ENCODE peak calls at places on chromosome 10, in eight cellular contexts. E is SJSA1; Z is endodermal cell; U is fibroblast of lung; L is CD8-positive, alpha-beta memory T cell; J is Peyer's patch; O is SK-N-SH; B is Panc1. D is an unnamed sample.

GRCh38 chr10:14010827-14011574 is 319.7 kb downstream of the FRMD4A start:
- DNase-seq in B (no peak), U (no peak), O (no peak), E (no peak), Z (no peak), L (no peak), J (no peak), D (no peak)

GRCh38 chr10:79269969-79270368 is 77.3 kb upstream of the PPIF start:
- DNase-seq in U (no peak), E (no peak), J (no peak), O (peak; percentile 65), L (no peak), Z (no peak), B (no peak), D (no peak)

GRCh38 chr10:49622426-49623425 is 8.9 kb downstream of the CHAT start:
- DNase-seq in L (no peak), Z (peak; percentile 30), O (no peak), B (no peak), U (no peak), J (peak; percentile 7), E (no peak), D (no peak)

GRCh38 chr10:111916011-111916410 is 267.6 kb downstream of the GPAM start:
- DNase-seq in L (no peak), B (no peak), O (no peak), E (no peak), U (no peak), Z (no peak), J (no peak), D (no peak)

GRCh38 chr10:112898540-112899395 is 51.3 kb upstream of the TCF7L2 start:
- DNase-seq in L (no peak), Z (peak; percentile 99), E (no peak), U (peak; percentile 77), B (no peak), O (no peak), J (peak; percentile 70), D (peak; percentile 73)

GRCh38 chr10:47362199-47362598 is 14.0 kb downstream of the RBP3 start:
- DNase-seq in B (no peak), L (no peak), U (no peak), J (peak; percentile 32), Z (no peak), O (no peak), E (no peak), D (no peak)

GRCh38 chr10:111113961-111114830 is 37.4 kb downstream of the ADRA2A start:
- DNase-seq in L (no peak), J (no peak), E (peak; percentile 60), U (no peak), O (no peak), B (no peak), Z (peak; percentile 17), D (no peak)

GRCh38 chr10:132690821-132691610 is 94.9 kb downstream of the NKX6-2 start:
- DNase-seq in O (no peak), B (no peak), J (peak; percentile 18), U (no peak), L (no peak), Z (peak; percentile 25), E (no peak), D (no peak)

GRCh38 chr10:3332732-3333131 is 160.2 kb upstream of the PITRM1 start:
- DNase-seq in E (no peak), U (no peak), L (no peak), Z (peak; percentile 38), J (no peak), O (no peak), B (no peak), D (no peak)

GRCh38 chr10:91495402-91495801 is 85.3 kb downstream of the HECTD2 start:
- DNase-seq in B (no peak), Z (no peak), L (no peak), E (no peak), U (peak; percentile 62), J (no peak), O (no peak), D (no peak)

GRCh38 chr10:93503075-93503474 is 6.7 kb downstream of the CEP55 start:
- DNase-seq in E (no peak), U (no peak), O (no peak), L (no peak), J (no peak), Z (no peak), B (no peak), D (no peak)

GRCh38 chr10:95336702-95337101 is 45.9 kb upstream of the PDLIM1 start:
- DNase-seq in J (no peak), E (no peak), Z (peak; percentile 68), U (no peak), B (no peak), O (no peak), L (no peak), D (no peak)

GRCh38 chr10:19860107-19860506 is 43.9 kb downstream of the PLXDC2 start:
- DNase-seq in L (no peak), J (no peak), U (no peak), Z (no peak), O (no peak), E (no peak), B (no peak), D (no peak)

GRCh38 chr10:60414877-60415585 is 25.4 kb upstream of the ANK3 start:
- DNase-seq in B (no peak), J (no peak), E (peak; percentile 74), Z (peak; percentile 81), U (peak; percentile 44), O (no peak), L (no peak), D (no peak)

GRCh38 chr10:86372119-86372784 is 5.7 kb upstream of the GRID1 start:
- DNase-seq in B (no peak), L (no peak), E (no peak), O (no peak), J (peak; percentile 34), Z (peak; percentile 22), U (no peak), D (no peak)

DNA sequence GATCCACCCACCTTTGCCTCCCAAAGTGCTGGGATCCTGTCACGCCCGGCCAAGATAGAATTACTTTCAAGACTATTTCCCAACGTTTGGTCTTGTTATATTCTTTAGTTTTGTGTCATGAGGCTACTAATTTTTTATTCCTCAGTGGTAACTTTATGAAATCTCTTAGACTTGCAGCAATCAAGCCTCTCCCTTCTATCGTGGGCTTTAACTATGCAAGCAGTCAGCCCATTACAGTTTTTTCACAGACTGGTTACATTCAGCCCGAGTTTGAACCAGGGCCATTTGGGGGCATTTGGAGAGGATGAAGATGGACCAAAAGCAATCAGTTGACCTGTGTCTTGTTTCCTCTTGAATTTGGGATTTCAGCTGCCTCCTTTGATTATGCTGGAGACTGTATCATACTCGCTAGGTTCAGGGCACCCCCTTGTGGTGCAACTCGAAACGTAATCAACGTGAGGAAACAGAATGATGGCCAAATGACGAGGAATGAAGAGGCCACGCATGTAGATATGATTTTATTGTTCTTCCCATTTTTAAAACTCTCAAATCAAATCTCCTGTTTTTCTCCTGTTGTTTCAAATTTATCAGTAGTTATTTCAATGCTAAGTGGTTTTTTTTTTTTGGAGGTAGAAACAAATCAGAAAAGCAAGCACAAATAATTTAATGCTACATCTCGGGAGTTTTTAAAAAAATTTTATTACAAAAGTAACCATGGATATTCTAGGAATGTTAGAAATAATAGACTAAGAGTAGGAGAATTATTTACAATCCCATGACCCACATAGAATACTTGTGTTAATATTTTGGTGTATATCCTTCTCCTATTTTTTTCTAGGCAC is 151.6 kb downstream of the KIAA1217 start:
- DNase-seq in B (peak; percentile 32), Z (peak; percentile 88), L (no peak), U (peak; percentile 78), J (peak; percentile 62), E (peak; percentile 54), O (peak; percentile 68), D (peak; percentile 57)
- H3K27ac ChIP-seq in B (no peak overlapping the region), Z (no peak overlapping the region), L (no peak overlapping the region), U (no peak overlapping the region), J (no peak overlapping the region), E (no peak overlapping the region), O (no peak overlapping the region), D (no peak overlapping the region)

DNA sequence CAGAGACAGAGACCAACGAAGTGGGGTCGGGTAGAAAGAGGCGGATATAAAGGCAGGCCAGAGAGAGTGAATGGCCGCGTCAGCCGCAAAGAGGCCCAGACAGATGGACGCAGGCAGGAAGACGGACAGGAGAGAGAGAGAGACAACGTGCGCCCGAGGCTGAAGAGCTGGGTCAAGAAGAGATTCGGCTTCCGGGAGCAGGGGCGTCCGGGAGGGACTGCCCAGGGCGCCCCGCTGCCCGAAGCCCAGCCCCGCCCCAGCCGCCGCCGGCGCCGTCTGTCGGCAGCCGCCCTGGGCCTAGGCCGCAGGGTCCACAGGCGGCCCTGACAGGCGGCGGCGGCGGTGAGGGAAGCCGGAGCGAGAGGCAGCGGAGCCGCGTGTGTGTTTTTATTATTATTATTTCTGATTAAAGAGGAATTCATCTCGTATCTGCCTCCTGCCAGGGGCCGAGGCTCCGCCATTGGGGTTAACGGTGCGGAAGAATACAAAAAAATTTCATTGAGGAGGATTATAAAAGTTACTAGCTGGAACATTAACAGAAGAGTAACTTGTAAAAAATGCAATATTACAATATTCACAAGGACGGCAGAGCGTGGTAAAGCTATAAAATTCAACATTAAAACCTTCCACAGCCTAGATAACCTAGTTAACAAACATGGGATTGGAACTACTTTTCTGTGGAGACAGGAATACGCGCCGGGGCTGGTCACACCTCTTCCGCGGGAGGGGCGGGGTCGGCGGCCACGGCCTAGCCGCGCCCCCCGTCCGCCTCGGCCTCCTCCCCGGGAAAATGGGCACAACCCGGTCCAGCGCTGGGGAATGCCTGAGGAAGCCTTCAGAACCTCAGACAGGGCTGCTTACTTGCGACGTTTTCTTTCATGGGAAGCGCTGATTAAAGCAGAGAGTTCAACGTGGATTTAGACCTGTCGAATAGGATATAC is 29.7 kb upstream of the PAX2 start:
- DNase-seq in U (no peak), L (no peak), J (no peak), O (peak; percentile 24), Z (peak; percentile 75), B (no peak), E (no peak), D (no peak)
- H3K27me3 ChIP-seq in U (peaks cover 36% of the 10 kb centered on the region), L (peaks cover 48% of the 10 kb centered on the region), J (no peaks in the 10 kb centered on the region), O (peaks cover 34% of the 10 kb centered on the region), Z (peaks cover 100% of the 10 kb centered on the region), B (no peaks in the 10 kb centered on the region), E (peaks cover 94% of the 10 kb centered on the region), D (peaks cover 78% of the 10 kb centered on the region)

DNA sequence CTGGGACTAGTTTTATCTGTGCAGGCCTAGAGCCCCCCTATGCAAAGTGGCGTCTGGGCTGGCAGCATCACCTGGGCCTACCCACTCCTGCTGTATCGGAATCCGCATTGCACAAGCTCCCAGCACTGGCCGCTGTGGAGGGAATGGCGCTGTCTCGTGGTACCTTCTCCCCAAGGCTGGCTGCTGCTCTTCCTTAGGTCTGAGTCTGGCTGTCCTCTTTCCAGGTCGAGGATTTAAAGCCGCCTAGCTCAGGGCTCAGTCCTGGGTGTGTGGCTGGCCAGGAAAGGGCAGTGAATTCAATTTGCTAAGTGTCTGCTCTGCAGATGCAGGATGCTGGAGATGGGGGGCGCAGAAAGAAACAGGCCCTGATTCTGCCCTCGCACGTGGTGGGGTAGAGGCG is 44.7 kb downstream of the MGMT start:
- DNase-seq in O (no peak), L (no peak), J (no peak), E (no peak), U (no peak), B (no peak), Z (no peak), D (no peak)
- H3K27ac ChIP-seq in O (no peak overlapping the region), L (no peak overlapping the region), J (no peak overlapping the region), E (no peak overlapping the region), U (no peak overlapping the region), B (no peak overlapping the region), Z (no peak overlapping the region), D (no peak overlapping the region)

DNA sequence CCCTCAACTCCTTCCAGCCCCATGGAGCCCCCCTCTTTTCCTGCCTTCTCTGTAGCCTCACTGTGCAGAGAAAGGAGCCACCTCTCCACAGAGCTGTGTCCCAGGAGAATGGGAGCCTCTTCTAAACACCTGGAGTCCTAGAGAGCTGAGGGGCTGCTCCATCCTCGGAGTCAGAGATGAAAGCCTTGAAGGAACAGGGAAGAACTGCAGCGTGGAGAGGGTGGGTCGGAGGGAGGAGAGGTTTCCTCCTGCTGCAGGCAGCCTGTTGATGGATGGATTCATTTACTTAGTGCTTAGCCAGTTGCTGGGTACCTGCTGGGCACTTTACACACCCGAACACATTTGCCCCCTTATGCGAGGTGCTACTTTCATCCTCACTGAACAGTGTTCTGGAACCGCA is 39.0 kb downstream of the C10orf120 start:
- DNase-seq in B (no peak), O (no peak), U (no peak), L (no peak), E (no peak), J (peak; percentile 21), Z (no peak), D (no peak)
- H3K27me3 ChIP-seq in B (peaks cover 15% of the 10 kb centered on the region), O (no peaks in the 10 kb centered on the region), U (no peaks in the 10 kb centered on the region), L (no peaks in the 10 kb centered on the region), E (peaks cover 5% of the 10 kb centered on the region), J (no peaks in the 10 kb centered on the region), Z (peaks cover 86% of the 10 kb centered on the region), D (no peaks in the 10 kb centered on the region)